ENCODE peak calls at places on chromosomes 5 and 9, in ten cellular contexts. C, S, M, G, V, Q, H, N, I and O are unnamed samples.

GRCh38 chr9:72533322-72533721 is 11.9 kb downstream of the TMC1 start:
- DNase-seq in C (no peak), S (peak), M (no peak), G (no peak), V (no peak), Q (peak), H (no peak), N (no peak), I (no peak), O (no peak)

GRCh38 chr5:73900566-73900965 is 274.6 kb downstream of the ARHGEF28 start:
- DNase-seq in C (no peak), S (no peak), M (no peak), G (peak), V (no peak), Q (no peak), H (no peak), N (no peak), I (no peak), O (no peak)

GRCh38 chr9:92563701-92564100 is 27.9 kb upstream of the ECM2 start:
- DNase-seq in C (no peak), S (peak), M (no peak), G (no peak), V (no peak), Q (no peak), H (no peak), N (no peak), I (no peak), O (no peak)

GRCh38 chr5:27124590-27124989 is 86.2 kb upstream of the CDH9 start:
- DNase-seq in C (no peak), S (peak), M (no peak), G (peak), V (no peak), Q (no peak), H (no peak), N (no peak), I (no peak), O (no peak)

GRCh38 chr5:104800440-104801048 is 1238.0 kb upstream of the NUDT12 start:
- DNase-seq in C (no peak), S (no peak), M (no peak), G (peak), V (peak), Q (no peak), H (peak), N (no peak), I (no peak), O (no peak)

GRCh38 chr9:18857334-18857733 is 175.7 kb downstream of the SAXO1 start:
- DNase-seq in C (no peak), S (no peak), M (no peak), G (no peak), V (no peak), Q (no peak), H (no peak), N (no peak), I (no peak), O (no peak)

GRCh38 chr9:15306068-15306756 is 804 bp downstream of the TTC39B start:
- DNase-seq in C (peak), S (peak), M (peak), G (peak), V (peak), Q (no peak), H (no peak), N (peak), I (peak), O (peak)

GRCh38 chr9:93298498-93299417 is 114.8 kb downstream of the WNK2 start:
- DNase-seq in C (peak), S (no peak), M (peak), G (no peak), V (no peak), Q (no peak), H (no peak), N (no peak), I (no peak), O (no peak)

GRCh38 chr9:69996947-69997346 is 46.7 kb upstream of the MAMDC2 start:
- DNase-seq in C (no peak), S (no peak), M (no peak), G (no peak), V (peak), Q (no peak), H (no peak), N (no peak), I (no peak), O (no peak)

GRCh38 chr5:107516452-107517184 is 154.1 kb downstream of the EFNA5 start:
- DNase-seq in C (no peak), S (peak), M (no peak), G (no peak), V (no peak), Q (no peak), H (no peak), N (no peak), I (no peak), O (no peak)

GRCh38 chr5:56270058-56270457 is 36.9 kb upstream of the ANKRD55 start:
- DNase-seq in C (no peak), S (no peak), M (no peak), G (peak), V (no peak), Q (no peak), H (no peak), N (no peak), I (no peak), O (no peak)

GRCh38 chr9:99264070-99264469 is 42.0 kb downstream of the SEC61B start:
- DNase-seq in C (no peak), S (no peak), M (no peak), G (peak), V (peak), Q (no peak), H (peak), N (no peak), I (no peak), O (no peak)

GRCh38 chr5:126816649-126817048 is 39.7 kb downstream of the LMNB1 start:
- DNase-seq in C (no peak), S (no peak), M (no peak), G (no peak), V (no peak), Q (no peak), H (no peak), N (no peak), I (no peak), O (no peak)

GRCh38 chr5:30539004-30539634 is 654.4 kb upstream of the CDH6 start:
- DNase-seq in C (peak), S (no peak), M (no peak), G (no peak), V (peak), Q (peak), H (no peak), N (no peak), I (no peak), O (no peak)

GRCh38 chr5:136891601-136892000 is 526.3 kb upstream of the TRPC7 start:
- DNase-seq in C (no peak), S (no peak), M (no peak), G (no peak), V (no peak), Q (no peak), H (no peak), N (no peak), I (no peak), O (no peak)

GRCh38 chr9:137785704-137786161 is 91.8 kb upstream of the CACNA1B start:
- DNase-seq in C (no peak), S (no peak), M (no peak), G (no peak), V (no peak), Q (no peak), H (no peak), N (no peak), I (no peak), O (no peak)

GRCh38 chr5:111313017-111313724 is 89.0 kb downstream of the CAMK4 start:
- DNase-seq in C (no peak), S (no peak), M (no peak), G (no peak), V (no peak), Q (no peak), H (no peak), N (no peak), I (no peak), O (no peak)

GRCh38 chr5:71932649-71933338 is 174.5 kb upstream of the MAP1B start:
- DNase-seq in C (peak), S (peak), M (peak), G (peak), V (peak), Q (peak), H (peak), N (no peak), I (no peak), O (peak)

GRCh38 chr5:159533197-159533596 is 202.9 kb upstream of the IL12B start:
- DNase-seq in C (no peak), S (peak), M (no peak), G (peak), V (no peak), Q (no peak), H (no peak), N (no peak), I (no peak), O (no peak)

GRCh38 chr5:124064956-124065355 is 553.0 kb downstream of the CSNK1G3 start:
- DNase-seq in C (no peak), S (no peak), M (no peak), G (no peak), V (no peak), Q (peak), H (no peak), N (no peak), I (no peak), O (no peak)
- TF ChIP-seq CTCF in C (no peak), S (no peak), M (no peak), G (no peak), V (no peak), Q (no peak), H (no peak), N (no peak), I (no peak), O (no peak)

GRCh38 chr9:109416135-109416706 is 81.9 kb downstream of the PTPN3 start:
- DNase-seq in C (no peak), S (no peak), M (no peak), G (no peak), V (no peak), Q (no peak), H (no peak), N (no peak), I (no peak), O (no peak)

GRCh38 chr9:109417054-109417453 is 81.1 kb downstream of the PTPN3 start:
- DNase-seq in C (no peak), S (no peak), M (no peak), G (no peak), V (no peak), Q (no peak), H (no peak), N (no peak), I (no peak), O (no peak)

GRCh38 chr9:109411069-109411761 is 86.9 kb downstream of the PTPN3 start:
- DNase-seq in C (no peak), S (no peak), M (no peak), G (no peak), V (no peak), Q (no peak), H (no peak), N (no peak), I (no peak), O (no peak)

GRCh38 chr9:109411818-109412352 is 86.2 kb downstream of the PTPN3 start:
- DNase-seq in C (no peak), S (peak), M (no peak), G (peak), V (no peak), Q (no peak), H (no peak), N (no peak), I (no peak), O (no peak)

DNA sequence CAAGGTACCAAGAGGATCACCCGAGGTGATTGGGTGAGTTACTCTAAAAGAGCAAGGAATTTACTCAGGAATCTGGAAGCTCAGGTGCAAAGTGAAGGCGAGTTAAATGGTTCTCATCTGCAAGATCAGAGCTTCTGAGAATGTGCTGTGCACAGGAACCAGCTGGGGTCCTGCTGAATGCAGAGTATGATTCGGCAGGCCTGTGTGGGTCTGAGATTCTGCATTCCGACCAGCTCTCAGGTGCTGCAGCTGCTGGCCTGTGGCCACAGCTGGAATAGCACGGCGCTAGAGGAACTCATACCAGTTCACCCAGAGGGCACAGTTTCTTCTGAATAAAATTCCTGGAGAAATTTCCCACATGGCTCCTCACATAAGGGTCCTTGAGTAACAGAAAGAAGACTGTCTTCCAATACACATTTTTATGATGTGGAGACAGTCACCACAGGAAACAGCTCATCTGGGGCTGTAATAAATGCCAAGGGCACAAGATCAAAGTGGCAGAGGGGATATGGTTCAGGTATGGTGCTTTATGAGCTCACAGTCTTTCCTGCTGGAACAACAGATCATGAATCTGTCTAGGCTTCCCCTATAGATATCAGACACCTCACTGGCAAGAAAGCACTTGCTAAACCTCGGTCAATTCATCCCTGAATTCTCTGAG is 83.9 kb downstream of the PTPN3 start:
- DNase-seq in C (no peak), S (no peak), M (no peak), G (no peak), V (no peak), Q (no peak), H (no peak), N (no peak), I (no peak), O (no peak)
- TF ChIP-seq CTCF in C (no peak), S (no peak), M (no peak), G (no peak), V (no peak), Q (no peak), H (no peak), N (no peak), I (no peak), O (no peak)

GRCh38 chr5:145920542-145921210 is 15.7 kb upstream of the SH3RF2 start:
- DNase-seq in C (no peak), S (no peak), M (no peak), G (no peak), V (no peak), Q (no peak), H (no peak), N (no peak), I (no peak), O (no peak)
- TF ChIP-seq CTCF in C (no peak), S (no peak), M (no peak), G (no peak), V (no peak), Q (no peak), H (no peak), N (no peak), I (no peak), O (no peak)

GRCh38 chr5:152164860-152165259 is 240.2 kb upstream of the GLRA1 start:
- DNase-seq in C (no peak), S (no peak), M (no peak), G (no peak), V (no peak), Q (no peak), H (no peak), N (no peak), I (no peak), O (no peak)
- TF ChIP-seq CTCF in C (no peak), S (no peak), M (no peak), G (no peak), V (no peak), Q (no peak), H (peak), N (no peak), I (no peak), O (no peak)

GRCh38 chr5:174056064-174056842 is 10.7 kb downstream of the NSG2 start:
- DNase-seq in C (no peak), S (no peak), M (no peak), G (no peak), V (peak), Q (no peak), H (no peak), N (no peak), I (no peak), O (no peak)
- TF ChIP-seq CTCF in C (peak), S (no peak), M (no peak), G (no peak), V (no peak), Q (peak), H (no peak), N (no peak), I (peak), O (peak)

GRCh38 chr5:98784411-98784810 is 10.9 kb downstream of the RGMB start:
- DNase-seq in C (no peak), S (peak), M (no peak), G (no peak), V (no peak), Q (no peak), H (no peak), N (no peak), I (no peak), O (no peak)
- TF ChIP-seq CTCF in C (no peak), S (no peak), M (no peak), G (no peak), V (no peak), Q (no peak), H (no peak), N (no peak), I (no peak), O (no peak)

GRCh38 chr9:7479300-7479699 is 320.3 kb downstream of the DMAC1 start:
- DNase-seq in C (no peak), S (no peak), M (no peak), G (peak), V (no peak), Q (no peak), H (no peak), N (no peak), I (no peak), O (no peak)
- TF ChIP-seq CTCF in C (no peak), S (peak), M (no peak), G (no peak), V (no peak), Q (peak), H (peak), N (no peak), I (no peak), O (peak)

DNA sequence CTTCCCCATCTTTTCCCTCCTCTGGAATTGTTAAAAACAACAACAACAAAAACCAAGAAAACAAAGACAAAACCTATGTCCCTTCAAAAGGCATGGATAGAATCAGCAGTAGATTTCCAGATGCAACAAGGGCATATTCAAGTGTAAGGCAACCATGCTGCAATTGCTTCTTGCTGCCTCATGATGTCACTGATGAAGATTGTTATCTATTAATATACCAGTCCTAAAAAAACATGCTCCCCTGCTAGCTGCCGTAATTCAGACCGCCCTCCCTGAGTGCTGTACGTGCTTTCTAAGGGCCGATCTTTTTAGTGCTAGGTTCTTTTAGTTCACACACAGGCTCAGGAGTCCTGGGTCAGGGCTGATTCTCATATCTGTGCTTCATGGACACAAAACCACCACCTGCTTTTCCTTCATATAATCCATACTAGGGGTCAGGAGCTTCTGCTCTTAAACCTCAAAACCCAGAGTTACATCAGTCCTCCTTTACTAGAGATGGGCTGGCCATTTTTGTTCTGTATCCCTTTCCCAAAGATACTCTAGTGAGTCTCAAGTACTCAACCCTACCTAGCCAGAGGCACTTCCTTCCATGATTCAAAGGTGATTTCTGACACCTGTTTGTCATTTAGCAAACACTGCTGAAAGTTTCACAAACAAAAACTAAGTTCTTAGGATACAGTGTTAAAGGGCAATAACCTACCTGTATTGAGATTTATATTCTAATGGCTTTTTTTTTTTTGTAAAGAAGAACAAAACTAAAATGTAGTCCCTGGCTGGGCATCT is 82.1 kb downstream of the GIN1 start:
- DNase-seq in C (no peak), S (no peak), M (no peak), G (no peak), V (no peak), Q (no peak), H (no peak), N (no peak), I (no peak), O (no peak)
- TF ChIP-seq CTCF in C (no peak), S (no peak), M (no peak), G (no peak), V (no peak), Q (no peak), H (no peak), N (no peak), I (no peak), O (no peak)